ENCODE peak calls at places on chromosome 1, in six cellular contexts. One of them, this sample, is unnamed. For H3K4me1 and H3K36me3, the result is how much of the 10 kb centered on the place peaks cover.

GRCh38 chr1:164651378-164651951 is 92.5 kb downstream of the PBX1 start:
- DNase-seq in HepG2: no peak
- DNase-seq in gastrocnemius medialis: no peak
- DNase-seq in SK-N-SH: no peak
- DNase-seq in CD8-positive, alpha-beta T cell: no peak
- DNase-seq in pancreas: no peak
- DNase-seq in this sample: peak

GRCh38 chr1:210233495-210234253 is 1.1 kb downstream of the SERTAD4 start:
- DNase-seq in CD8-positive, alpha-beta T cell: no peak
- DNase-seq in HepG2: no peak
- DNase-seq in pancreas: peak
- DNase-seq in SK-N-SH: peak
- DNase-seq in gastrocnemius medialis: no peak
- DNase-seq in this sample: peak

GRCh38 chr1:84367219-84367618 is 31.1 kb upstream of the DNASE2B start:
- DNase-seq in HepG2: no peak
- DNase-seq in SK-N-SH: no peak
- DNase-seq in pancreas: no peak
- DNase-seq in CD8-positive, alpha-beta T cell: no peak
- DNase-seq in gastrocnemius medialis: no peak
- DNase-seq in this sample: no peak

GRCh38 chr1:201954263-201955008 is 867 bp upstream of the TIMM17A start:
- DNase-seq in pancreas: no peak
- DNase-seq in gastrocnemius medialis: no peak
- DNase-seq in CD8-positive, alpha-beta T cell: no peak
- DNase-seq in SK-N-SH: no peak
- DNase-seq in HepG2: no peak
- DNase-seq in this sample: no peak

GRCh38 chr1:30879126-30879786 is 29.3 kb downstream of the SDC3 start:
- DNase-seq in gastrocnemius medialis: no peak
- DNase-seq in SK-N-SH: no peak
- DNase-seq in HepG2: no peak
- DNase-seq in CD8-positive, alpha-beta T cell: no peak
- DNase-seq in pancreas: no peak
- DNase-seq in this sample: no peak

GRCh38 chr1:243508303-243508713 is 252.5 kb downstream of the SDCCAG8 start:
- DNase-seq in pancreas: no peak
- DNase-seq in CD8-positive, alpha-beta T cell: peak
- DNase-seq in gastrocnemius medialis: no peak
- DNase-seq in SK-N-SH: no peak
- DNase-seq in HepG2: no peak
- DNase-seq in this sample: peak

GRCh38 chr1:201538618-201539551 is at the start of gene NAV1:
- DNase-seq in gastrocnemius medialis: no peak
- DNase-seq in CD8-positive, alpha-beta T cell: no peak
- DNase-seq in SK-N-SH: peak
- DNase-seq in pancreas: peak
- DNase-seq in HepG2: no peak
- DNase-seq in this sample: no peak

GRCh38 chr1:13582713-13583443 is 754 bp upstream of the PDPN start:
- DNase-seq in SK-N-SH: no peak
- DNase-seq in CD8-positive, alpha-beta T cell: no peak
- DNase-seq in pancreas: no peak
- DNase-seq in gastrocnemius medialis: no peak
- DNase-seq in HepG2: no peak
- DNase-seq in this sample: no peak

GRCh38 chr1:206895320-206895719 is 1.9 kb upstream of the IL24 start:
- DNase-seq in gastrocnemius medialis: no peak
- DNase-seq in HepG2: no peak
- DNase-seq in SK-N-SH: no peak
- DNase-seq in CD8-positive, alpha-beta T cell: no peak
- DNase-seq in pancreas: no peak
- DNase-seq in this sample: no peak

DNA sequence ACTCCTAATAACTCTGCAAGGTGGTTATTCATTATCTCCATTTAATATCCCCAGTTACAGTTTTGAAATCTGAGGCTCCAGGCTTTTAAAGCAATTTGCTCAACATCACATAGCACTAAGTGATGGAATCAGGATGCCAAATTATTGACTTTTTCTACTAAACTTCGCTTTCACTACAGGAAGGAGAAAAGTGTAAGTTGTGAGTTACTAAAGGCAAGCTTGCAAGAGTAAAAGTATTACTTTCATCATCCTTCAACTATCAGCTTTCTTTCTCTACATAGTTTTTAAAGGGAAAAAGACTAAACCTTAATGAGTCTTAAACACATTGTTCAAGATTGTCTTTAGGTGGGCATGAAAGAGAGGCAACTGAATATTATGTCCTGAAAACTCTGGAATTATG is 1.8 kb downstream of the OSBPL9 start:
- DNase-seq in SK-N-SH: no peak
- DNase-seq in HepG2: no peak
- DNase-seq in pancreas: no peak
- DNase-seq in CD8-positive, alpha-beta T cell: no peak
- DNase-seq in gastrocnemius medialis: no peak
- DNase-seq in this sample: no peak
- H3K4me1 ChIP-seq in SK-N-SH: under half
- H3K4me1 ChIP-seq in HepG2: half or more
- H3K4me1 ChIP-seq in pancreas: under half
- H3K4me1 ChIP-seq in CD8-positive, alpha-beta T cell: under half
- H3K4me1 ChIP-seq in gastrocnemius medialis: half or more
- H3K4me1 ChIP-seq in this sample: under half

DNA sequence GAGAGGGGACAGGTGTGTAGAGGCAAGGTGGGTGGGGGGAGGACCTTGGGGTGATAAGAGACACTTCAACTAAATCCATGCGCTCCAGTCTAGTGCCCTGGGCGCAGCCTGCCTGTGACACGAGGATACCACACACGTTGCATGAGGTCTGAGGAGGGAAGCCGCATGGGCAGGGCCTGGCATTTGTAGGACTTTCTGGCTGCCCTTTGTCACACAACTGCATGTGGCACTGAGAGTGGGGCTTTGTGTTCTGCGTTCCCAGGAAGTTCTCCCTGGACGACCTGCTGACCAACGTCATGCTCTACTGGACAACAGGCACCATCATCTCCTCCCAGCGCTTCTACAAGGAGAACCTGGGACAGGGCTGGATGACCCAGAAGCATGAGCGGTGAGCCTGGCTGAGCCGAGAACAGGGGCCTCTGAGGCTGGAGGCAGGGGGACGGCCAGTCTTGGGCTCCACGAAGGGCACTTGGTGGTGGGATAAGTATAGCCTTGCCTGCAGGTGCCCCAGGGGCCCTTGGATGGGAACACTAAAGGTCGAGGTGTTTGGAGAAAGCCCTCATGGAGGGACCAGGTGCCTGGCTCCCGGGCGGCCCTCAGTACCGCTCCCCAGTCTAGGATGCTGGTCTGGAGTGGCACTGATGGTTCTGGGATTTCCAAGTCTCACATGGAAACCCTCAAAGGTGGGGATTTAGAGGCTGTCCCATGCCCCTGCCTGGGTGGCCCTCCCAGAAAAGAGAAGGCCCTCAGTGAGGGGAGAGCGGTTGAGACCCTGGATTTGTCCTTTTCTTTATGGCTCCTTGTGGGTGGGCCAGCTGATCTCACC is 34.5 kb downstream of the EPHX1 start:
- DNase-seq in CD8-positive, alpha-beta T cell: no peak
- DNase-seq in gastrocnemius medialis: no peak
- DNase-seq in HepG2: no peak
- DNase-seq in pancreas: no peak
- DNase-seq in SK-N-SH: no peak
- DNase-seq in this sample: no peak
- H3K36me3 ChIP-seq in CD8-positive, alpha-beta T cell: under half
- H3K36me3 ChIP-seq in gastrocnemius medialis: half or more
- H3K36me3 ChIP-seq in HepG2: under half
- H3K36me3 ChIP-seq in pancreas: under half
- H3K36me3 ChIP-seq in SK-N-SH: under half
- H3K36me3 ChIP-seq in this sample: under half

GRCh38 chr1:27120849-27121248 is 34.1 kb downstream of the SLC9A1 start:
- DNase-seq in pancreas: no peak
- DNase-seq in HepG2: no peak
- DNase-seq in SK-N-SH: no peak
- DNase-seq in gastrocnemius medialis: no peak
- DNase-seq in CD8-positive, alpha-beta T cell: no peak
- DNase-seq in this sample: no peak
- H3K4me1 ChIP-seq in pancreas: under half
- H3K4me1 ChIP-seq in HepG2: under half
- H3K4me1 ChIP-seq in SK-N-SH: under half
- H3K4me1 ChIP-seq in gastrocnemius medialis: half or more
- H3K4me1 ChIP-seq in CD8-positive, alpha-beta T cell: under half
- H3K4me1 ChIP-seq in this sample: under half

GRCh38 chr1:23694371-23694770 is 2.8 kb downstream of the RPL11 start:
- DNase-seq in pancreas: no peak
- DNase-seq in CD8-positive, alpha-beta T cell: no peak
- DNase-seq in gastrocnemius medialis: no peak
- DNase-seq in SK-N-SH: no peak
- DNase-seq in HepG2: no peak
- DNase-seq in this sample: no peak

GRCh38 chr1:23696335-23696989 is 4.9 kb downstream of the RPL11 start:
- DNase-seq in CD8-positive, alpha-beta T cell: no peak
- DNase-seq in pancreas: no peak
- DNase-seq in SK-N-SH: no peak
- DNase-seq in gastrocnemius medialis: no peak
- DNase-seq in HepG2: no peak
- DNase-seq in this sample: peak

GRCh38 chr1:23693599-23693998 is 2.0 kb downstream of the RPL11 start:
- DNase-seq in gastrocnemius medialis: no peak
- DNase-seq in CD8-positive, alpha-beta T cell: no peak
- DNase-seq in HepG2: no peak
- DNase-seq in pancreas: no peak
- DNase-seq in SK-N-SH: no peak
- DNase-seq in this sample: no peak

GRCh38 chr1:23698466-23698865 is 6.9 kb downstream of the RPL11 start:
- DNase-seq in gastrocnemius medialis: no peak
- DNase-seq in HepG2: no peak
- DNase-seq in pancreas: no peak
- DNase-seq in CD8-positive, alpha-beta T cell: no peak
- DNase-seq in SK-N-SH: no peak
- DNase-seq in this sample: no peak

DNA sequence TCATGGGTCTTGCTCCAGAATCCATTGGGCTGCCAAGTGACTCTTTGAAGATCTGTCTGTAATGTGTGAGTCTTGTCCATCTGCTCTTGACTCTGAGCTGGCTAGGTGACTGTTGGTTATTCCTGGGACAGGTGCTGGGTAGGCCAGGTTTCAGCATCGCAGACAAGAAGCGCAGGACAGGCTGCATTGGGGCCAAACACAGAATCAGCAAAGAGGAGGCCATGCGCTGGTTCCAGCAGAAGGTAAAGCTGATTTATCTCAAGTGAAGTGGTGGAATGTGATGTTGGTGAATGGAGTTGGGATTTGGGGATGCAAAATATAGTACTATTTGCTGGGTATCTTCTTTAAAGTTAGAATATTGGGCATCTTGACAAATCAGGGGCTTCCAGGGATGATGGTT is 4.1 kb downstream of the RPL11 start:
- DNase-seq in CD8-positive, alpha-beta T cell: no peak
- DNase-seq in pancreas: no peak
- DNase-seq in SK-N-SH: no peak
- DNase-seq in gastrocnemius medialis: no peak
- DNase-seq in HepG2: no peak
- DNase-seq in this sample: no peak
- H3K36me3 ChIP-seq in CD8-positive, alpha-beta T cell: half or more
- H3K36me3 ChIP-seq in pancreas: under half
- H3K36me3 ChIP-seq in SK-N-SH: half or more
- H3K36me3 ChIP-seq in gastrocnemius medialis: half or more
- H3K36me3 ChIP-seq in HepG2: half or more
- H3K36me3 ChIP-seq in this sample: under half

GRCh38 chr1:5645929-5646328 is 346.3 kb downstream of the NPHP4 start:
- DNase-seq in SK-N-SH: no peak
- DNase-seq in CD8-positive, alpha-beta T cell: no peak
- DNase-seq in HepG2: no peak
- DNase-seq in gastrocnemius medialis: no peak
- DNase-seq in pancreas: no peak
- DNase-seq in this sample: no peak
- H3K4me1 ChIP-seq in SK-N-SH: under half
- H3K4me1 ChIP-seq in CD8-positive, alpha-beta T cell: under half
- H3K4me1 ChIP-seq in HepG2: under half
- H3K4me1 ChIP-seq in gastrocnemius medialis: under half
- H3K4me1 ChIP-seq in pancreas: under half
- H3K4me1 ChIP-seq in this sample: under half

GRCh38 chr1:160548183-160548582 is 25.1 kb upstream of the SLAMF6 start:
- DNase-seq in SK-N-SH: no peak
- DNase-seq in gastrocnemius medialis: no peak
- DNase-seq in CD8-positive, alpha-beta T cell: no peak
- DNase-seq in HepG2: no peak
- DNase-seq in pancreas: no peak
- DNase-seq in this sample: no peak
- H3K36me3 ChIP-seq in SK-N-SH: under half
- H3K36me3 ChIP-seq in gastrocnemius medialis: under half
- H3K36me3 ChIP-seq in CD8-positive, alpha-beta T cell: under half
- H3K36me3 ChIP-seq in HepG2: under half
- H3K36me3 ChIP-seq in pancreas: under half
- H3K36me3 ChIP-seq in this sample: under half

DNA sequence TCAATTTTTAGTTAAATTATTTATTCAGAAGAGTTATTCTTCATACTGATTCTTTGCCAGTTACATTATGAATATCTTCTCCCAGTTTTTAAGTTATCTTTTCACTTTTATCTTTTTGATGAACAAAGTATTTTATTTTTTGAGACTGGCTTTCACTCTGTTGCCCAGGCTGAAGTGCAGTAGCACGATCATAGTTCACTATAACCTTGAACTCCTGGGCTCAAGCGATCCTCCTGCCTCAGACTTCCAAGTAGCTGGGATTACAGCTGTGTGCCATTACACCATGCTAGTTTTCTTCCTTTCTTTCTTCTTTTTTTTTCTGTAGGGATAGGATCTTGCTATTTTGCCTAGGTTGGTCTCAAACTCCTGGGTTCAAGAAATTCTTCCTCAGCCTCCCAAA is 3.5 kb downstream of the GORAB start:
- DNase-seq in SK-N-SH: no peak
- DNase-seq in gastrocnemius medialis: no peak
- DNase-seq in HepG2: no peak
- DNase-seq in CD8-positive, alpha-beta T cell: no peak
- DNase-seq in pancreas: no peak
- DNase-seq in this sample: no peak
- H3K4me1 ChIP-seq in SK-N-SH: under half
- H3K4me1 ChIP-seq in gastrocnemius medialis: under half
- H3K4me1 ChIP-seq in HepG2: half or more
- H3K4me1 ChIP-seq in CD8-positive, alpha-beta T cell: under half
- H3K4me1 ChIP-seq in pancreas: under half
- H3K4me1 ChIP-seq in this sample: under half

GRCh38 chr1:5877683-5878530 is 114.3 kb downstream of the NPHP4 start:
- DNase-seq in pancreas: no peak
- DNase-seq in HepG2: peak
- DNase-seq in CD8-positive, alpha-beta T cell: no peak
- DNase-seq in gastrocnemius medialis: no peak
- DNase-seq in SK-N-SH: no peak
- DNase-seq in this sample: no peak

GRCh38 chr1:5877001-5877400 is 115.2 kb downstream of the NPHP4 start:
- DNase-seq in CD8-positive, alpha-beta T cell: no peak
- DNase-seq in SK-N-SH: no peak
- DNase-seq in HepG2: no peak
- DNase-seq in gastrocnemius medialis: no peak
- DNase-seq in pancreas: no peak
- DNase-seq in this sample: no peak

GRCh38 chr1:5875345-5875910 is 116.8 kb downstream of the NPHP4 start:
- DNase-seq in HepG2: no peak
- DNase-seq in pancreas: no peak
- DNase-seq in CD8-positive, alpha-beta T cell: no peak
- DNase-seq in SK-N-SH: no peak
- DNase-seq in gastrocnemius medialis: no peak
- DNase-seq in this sample: no peak

GRCh38 chr1:5874416-5875110 is 117.7 kb downstream of the NPHP4 start:
- DNase-seq in CD8-positive, alpha-beta T cell: no peak
- DNase-seq in gastrocnemius medialis: no peak
- DNase-seq in SK-N-SH: no peak
- DNase-seq in pancreas: no peak
- DNase-seq in HepG2: no peak
- DNase-seq in this sample: no peak

GRCh38 chr1:5876251-5876650 is 116.0 kb downstream of the NPHP4 start:
- DNase-seq in pancreas: no peak
- DNase-seq in CD8-positive, alpha-beta T cell: no peak
- DNase-seq in HepG2: no peak
- DNase-seq in gastrocnemius medialis: no peak
- DNase-seq in SK-N-SH: no peak
- DNase-seq in this sample: no peak
- H3K36me3 ChIP-seq in pancreas: under half
- H3K36me3 ChIP-seq in CD8-positive, alpha-beta T cell: under half
- H3K36me3 ChIP-seq in HepG2: half or more
- H3K36me3 ChIP-seq in gastrocnemius medialis: under half
- H3K36me3 ChIP-seq in SK-N-SH: under half
- H3K36me3 ChIP-seq in this sample: under half